ENCODE peak calls at places on chromosomes 6 and 20, in eight cellular contexts. K is thyroid gland, I is heart right ventricle, Q is endodermal cell, A is fibroblast of lung, W is cardiac muscle cell, O is stomach, N is colonic mucosa. P is an unnamed sample.

GRCh38 chr6:158707120-158707519 is 57.3 kb downstream of the SYTL3 start:
- DNase-seq in W (peak; percentile 37), N (no peak), A (peak; percentile 65), O (peak; percentile 61), K (peak; percentile 88), Q (peak; percentile 89), I (peak; percentile 45), P (no peak)

GRCh38 chr6:68779366-68779765 is 144.3 kb downstream of the ADGRB3 start:
- DNase-seq in Q (no peak), A (no peak), W (no peak), K (no peak), N (no peak), O (no peak), I (no peak), P (no peak)

GRCh38 chr6:54784021-54784420 is 62.5 kb upstream of the FAM83B start:
- DNase-seq in A (no peak), O (no peak), W (no peak), Q (no peak), K (no peak), I (no peak), N (no peak), P (no peak)

GRCh38 chr20:49286689-49287551 is 9.1 kb upstream of the ZNFX1 start:
- DNase-seq in A (peak; percentile 76), I (no peak), K (no peak), Q (peak; percentile 59), W (no peak), N (peak; percentile 68), O (no peak), P (no peak)

GRCh38 chr6:110357298-110357695 is 852 bp downstream of the METTL24 start:
- DNase-seq in O (no peak), N (no peak), A (no peak), I (no peak), K (no peak), Q (no peak), W (no peak), P (no peak)

GRCh38 chr6:149428606-149429005 is 28.5 kb downstream of the SUMO4 start:
- DNase-seq in A (no peak), K (no peak), I (no peak), O (no peak), Q (no peak), N (no peak), W (no peak), P (no peak)

GRCh38 chr6:111423960-111424846 is 58.8 kb downstream of the REV3L start:
- DNase-seq in O (peak; percentile 64), N (peak; percentile 76), Q (no peak), K (peak; percentile 60), A (peak; percentile 62), W (peak; percentile 69), I (peak; percentile 38), P (no peak)

GRCh38 chr20:56453347-56453746 is 15.1 kb upstream of the RTF2 start:
- DNase-seq in Q (no peak), I (no peak), O (no peak), K (no peak), A (no peak), W (no peak), N (no peak), P (no peak)

GRCh38 chr20:63103402-63104311 is 96.9 kb upstream of the BHLHE23 start:
- DNase-seq in W (peak; percentile 21), N (no peak), K (no peak), I (no peak), Q (no peak), A (peak; percentile 6), O (no peak), P (no peak)

GRCh38 chr20:50333856-50334255 is 143.2 kb downstream of the CEBPB start:
- DNase-seq in W (peak; percentile 78), I (no peak), O (no peak), K (peak; percentile 69), A (peak; percentile 95), Q (no peak), N (no peak), P (no peak)

GRCh38 chr20:19408971-19409370 is 196.5 kb downstream of the SLC24A3 start:
- DNase-seq in A (no peak), N (no peak), I (no peak), W (no peak), O (no peak), K (no peak), Q (no peak), P (no peak)

DNA sequence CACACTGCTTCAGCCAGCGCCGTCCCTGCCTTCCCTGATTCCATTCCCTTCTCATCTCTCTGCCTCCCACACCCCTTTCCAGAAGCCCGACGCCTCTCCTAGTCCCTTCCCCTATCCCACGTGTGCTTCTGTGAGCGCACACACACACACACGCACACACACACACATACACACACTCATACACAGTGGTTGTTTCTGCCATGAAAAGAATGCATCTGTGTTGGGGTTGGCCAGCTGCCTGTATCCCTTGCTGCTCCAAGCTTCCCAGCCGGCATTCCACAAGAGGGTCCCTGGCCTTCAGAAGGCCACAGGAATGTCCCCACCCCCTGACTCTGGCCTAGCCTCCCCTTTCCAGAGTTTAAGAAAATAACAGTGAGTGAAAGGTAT is 51.7 kb downstream of the MOCS1 start:
- DNase-seq in W (peak; percentile 99), N (no peak), A (peak; percentile 100), O (no peak), I (peak; percentile 67), K (peak; percentile 62), Q (no peak), P (no peak)
- H3K4me3 ChIP-seq in W (no peak overlapping the region), N (no peak overlapping the region), A (no peak overlapping the region), O (no peak overlapping the region), I (no peak overlapping the region), K (no peak overlapping the region), Q (no peak overlapping the region), P (no peak overlapping the region)

DNA sequence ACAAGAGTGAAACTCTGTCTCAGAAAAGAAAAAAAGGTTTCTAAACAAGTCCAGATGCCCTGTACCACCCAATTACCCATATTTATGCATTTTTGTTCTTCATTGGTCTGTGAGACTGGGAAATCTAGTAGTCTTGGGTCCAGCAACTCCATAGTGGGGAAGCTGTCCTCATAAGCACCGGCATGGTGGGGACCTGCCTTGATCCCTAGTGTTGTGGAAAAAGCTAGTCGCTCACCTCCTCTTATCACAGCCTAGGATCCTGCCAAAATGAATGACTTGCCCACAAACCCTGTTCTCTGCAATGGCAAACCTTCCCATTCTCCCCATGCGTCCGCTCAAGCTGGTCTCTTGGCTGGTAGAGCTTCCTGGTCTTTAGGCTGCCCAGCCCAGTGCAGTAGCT is 38.3 kb upstream of the GABRR1 start:
- DNase-seq in O (no peak), N (no peak), W (no peak), A (no peak), Q (no peak), K (no peak), I (no peak), P (no peak)
- TF ChIP-seq CTCF in O (no peak), N (no peak), W (no peak), A (no peak), Q (no peak), K (no peak), I (no peak), P (no peak)

GRCh38 chr20:46209930-46210671 is 92.0 kb downstream of the CD40 start:
- DNase-seq in I (no peak), O (no peak), W (peak; percentile 24), N (no peak), Q (no peak), K (no peak), A (no peak), P (no peak)
- H3K27ac ChIP-seq in I (no peak overlapping the region), O (no peak overlapping the region), W (no peak overlapping the region), N (no peak overlapping the region), Q (no peak overlapping the region), K (no peak overlapping the region), A (no peak overlapping the region), P (no peak overlapping the region)

DNA sequence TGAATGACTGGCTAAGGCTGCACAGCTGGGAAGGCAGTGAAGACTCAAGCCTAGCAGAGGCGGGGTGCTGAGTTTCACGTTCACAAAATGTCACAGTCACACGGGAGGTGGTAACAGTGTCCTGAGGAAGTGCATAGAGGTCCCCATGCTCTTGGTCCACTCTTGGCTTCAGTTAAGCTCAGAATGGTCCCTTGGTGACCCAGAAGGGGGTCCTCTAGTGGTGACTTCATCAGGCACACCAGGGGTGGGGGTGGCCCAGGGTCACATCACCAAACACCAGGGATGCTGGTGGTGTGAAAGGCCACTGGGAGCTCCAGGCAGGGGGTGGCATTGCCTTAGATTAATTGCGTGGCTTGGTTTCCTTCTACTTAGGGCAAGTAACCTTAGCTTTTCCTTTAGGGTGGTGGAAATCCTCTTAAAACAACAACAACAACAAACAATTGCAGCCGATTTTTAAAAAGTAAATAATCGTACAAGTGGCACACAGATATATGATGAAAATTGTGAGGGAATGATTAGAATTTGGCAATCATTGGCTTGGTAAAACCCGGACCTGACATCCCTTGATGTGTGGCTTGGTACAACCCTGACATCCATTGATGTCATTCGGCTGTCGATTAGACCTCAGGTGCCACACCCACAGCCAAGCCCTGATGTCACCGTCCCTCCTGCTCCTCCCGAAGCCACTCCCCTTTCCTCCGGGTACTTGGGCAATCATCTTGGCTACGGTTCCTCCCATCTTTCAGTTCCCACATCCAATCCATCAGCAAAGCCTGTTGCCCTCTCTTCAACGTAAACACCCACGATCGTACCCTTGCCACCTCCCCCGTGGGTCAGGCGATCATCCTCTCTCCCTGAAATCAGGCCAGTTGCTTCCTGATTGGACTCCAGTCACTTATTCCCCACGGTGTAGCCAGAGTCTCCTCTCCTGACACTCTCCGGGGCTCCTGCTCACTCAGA is 44.8 kb downstream of the SULF2 start:
- DNase-seq in A (no peak), K (no peak), O (no peak), W (peak; percentile 19), I (no peak), Q (no peak), N (no peak), P (no peak)
- H3K4me3 ChIP-seq in A (no peak overlapping the region), K (no peak overlapping the region), O (no peak overlapping the region), W (no peak overlapping the region), I (no peak overlapping the region), Q (no peak overlapping the region), N (no peak overlapping the region), P (no peak overlapping the region)

DNA sequence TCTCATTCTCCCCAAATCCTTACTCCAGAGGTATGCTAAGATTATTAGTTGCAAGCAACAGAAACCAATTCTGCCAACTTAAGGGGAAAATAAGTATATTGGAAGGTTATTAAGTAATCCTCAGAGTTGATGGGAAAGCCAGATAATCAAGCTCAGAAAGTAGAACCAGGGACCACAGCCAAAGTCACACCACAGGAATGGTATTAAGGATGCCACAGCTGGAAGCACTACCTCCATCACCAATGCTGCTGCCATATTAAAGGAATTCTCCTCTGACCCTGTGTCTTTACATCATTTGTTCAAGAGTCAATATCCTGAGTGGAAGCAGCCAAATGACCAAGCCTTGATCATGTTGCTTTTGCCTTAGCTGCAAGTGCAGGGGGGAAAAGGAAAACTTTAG is 9.9 kb downstream of the PROCR start:
- DNase-seq in N (no peak), Q (no peak), I (no peak), A (peak; percentile 65), K (no peak), W (no peak), O (no peak), P (no peak)
- TF ChIP-seq CTCF in N (no peak), Q (no peak), I (no peak), A (no peak), K (no peak), W (no peak), O (no peak), P (no peak)

GRCh38 chr20:36856196-36856595 is 19.7 kb upstream of the TLDC2 start:
- DNase-seq in Q (peak; percentile 34), A (no peak), K (no peak), W (peak; percentile 62), I (no peak), O (no peak), N (no peak), P (no peak)
- H3K27ac ChIP-seq in Q (no peak overlapping the region), A (peak overlapping the region; percentile 63), K (peak overlapping the region; percentile 62), W (no peak overlapping the region), I (peak overlapping the region; percentile 66), O (peak overlapping the region; percentile 67), N (no peak overlapping the region), P (no peak overlapping the region)

P was measured in WERI-Rb-1.